ENCODE peak calls at places on chromosomes 4 and X, in eight cellular contexts. O is WERI-Rb-1, L is MM.1S, C is suprapubic skin, E is bronchial epithelial cell, G is astrocyte of the spinal cord, Q is GM20000, D is nephron progenitor cell. F is an unnamed sample.

GRCh38 chrX:132776486-132777210 is 181.8 kb downstream of the HS6ST2 start:
- DNase-seq in E (no peak), Q (no peak), L (no peak), C (no peak), G (no peak), D (no peak), O (no peak), F (no peak)

GRCh38 chr4:116275006-116275405 is 810.4 kb downstream of the TRAM1L1 start:
- DNase-seq in E (no peak), Q (no peak), G (no peak), O (no peak), L (no peak), D (no peak), C (no peak), F (no peak)

GRCh38 chrX:18701621-18702361 is 5.7 kb upstream of the PPEF1 start:
- DNase-seq in L (no peak), C (no peak), E (peak), G (peak), O (no peak), Q (no peak), D (no peak), F (no peak)

GRCh38 chr4:78768447-78769177 is 7.5 kb upstream of the BMP2K start:
- DNase-seq in O (no peak), C (no peak), L (no peak), Q (no peak), D (no peak), G (no peak), E (peak), F (no peak)

GRCh38 chr4:31360786-31361185 is 640.6 kb downstream of the PCDH7 start:
- DNase-seq in D (no peak), C (no peak), G (peak), O (no peak), E (peak), L (no peak), Q (no peak), F (no peak)

GRCh38 chr4:663438-664428 is 10.3 kb downstream of the ATP5ME start:
- DNase-seq in C (no peak), Q (peak), D (peak), G (no peak), L (no peak), O (peak), E (no peak), F (no peak)

GRCh38 chr4:7411896-7412585 is 22.7 kb downstream of the PSAPL1 start:
- DNase-seq in E (no peak), D (no peak), C (peak), Q (no peak), O (peak), G (no peak), L (no peak), F (no peak)

GRCh38 chrX:20215565-20215964 is 51.1 kb downstream of the RPS6KA3 start:
- DNase-seq in C (no peak), G (no peak), D (no peak), E (no peak), L (no peak), O (no peak), Q (no peak), F (no peak)

GRCh38 chr4:95304898-95305297 is 243.9 kb downstream of the UNC5C start:
- DNase-seq in C (no peak), O (no peak), G (peak), D (no peak), E (peak), Q (no peak), L (no peak), F (peak)

GRCh38 chrX:151680805-151681204 is 14.5 kb upstream of the PRRG3 start:
- DNase-seq in C (no peak), Q (peak), E (peak), L (peak), G (peak), D (peak), O (peak), F (no peak)

GRCh38 chr4:61468091-61468720 is 268.1 kb downstream of the ADGRL3 start:
- DNase-seq in Q (no peak), D (no peak), L (no peak), O (no peak), G (peak), E (peak), C (no peak), F (peak)

GRCh38 chrX:135520553-135521404 is at the start of gene INTS6L:
- DNase-seq in D (peak), E (peak), Q (peak), L (peak), C (peak), G (peak), O (peak), F (peak)

DNA sequence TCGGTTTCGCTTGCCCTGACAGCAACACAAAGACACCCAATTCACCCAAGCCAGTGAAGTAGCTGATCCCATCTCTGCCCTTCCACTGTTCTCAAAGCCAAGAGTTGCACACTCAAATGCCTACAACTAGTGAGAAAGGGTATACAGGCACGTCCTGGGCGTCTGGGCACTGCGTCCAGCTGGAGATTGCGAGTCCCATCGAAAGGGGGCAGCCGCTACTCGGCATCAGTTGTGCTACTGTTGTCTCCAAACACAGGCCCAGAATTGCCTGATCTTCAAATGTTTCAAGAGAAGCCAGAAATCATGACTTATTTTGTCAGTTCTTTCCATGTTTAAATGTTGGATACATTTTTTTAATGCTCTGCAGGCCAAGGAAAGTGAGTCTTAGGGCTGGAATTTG is 487.8 kb downstream of the BCOR start:
- DNase-seq in E (no peak), Q (no peak), O (no peak), G (no peak), D (no peak), L (no peak), C (no peak), F (no peak)
- TF ChIP-seq CTCF in E (no peak), Q (no peak), O (no peak), G (no peak), D (no peak), L (no peak), C (no peak), F (no peak)

GRCh38 chr4:153465922-153466636 is at the start of gene TMEM131L:
- DNase-seq in Q (peak), O (peak), L (peak), C (no peak), G (peak), E (no peak), D (peak), F (no peak)
- TF ChIP-seq CTCF in Q (peak), O (peak), L (no peak), C (no peak), G (peak), E (no peak), D (no peak), F (no peak)

GRCh38 chr4:103329642-103330041 is 131.5 kb upstream of the CENPE start:
- DNase-seq in C (no peak), G (no peak), E (no peak), L (no peak), Q (no peak), O (no peak), D (no peak), F (no peak)
- TF ChIP-seq CTCF in C (no peak), G (no peak), E (no peak), L (no peak), Q (no peak), O (no peak), D (no peak), F (no peak)

GRCh38 chr4:20185103-20185502 is 66.6 kb upstream of the SLIT2 start:
- DNase-seq in C (no peak), D (no peak), G (no peak), O (no peak), E (no peak), L (no peak), Q (no peak), F (no peak)
- TF ChIP-seq CTCF in C (no peak), D (no peak), G (no peak), O (no peak), E (no peak), L (no peak), Q (no peak), F (no peak)

DNA sequence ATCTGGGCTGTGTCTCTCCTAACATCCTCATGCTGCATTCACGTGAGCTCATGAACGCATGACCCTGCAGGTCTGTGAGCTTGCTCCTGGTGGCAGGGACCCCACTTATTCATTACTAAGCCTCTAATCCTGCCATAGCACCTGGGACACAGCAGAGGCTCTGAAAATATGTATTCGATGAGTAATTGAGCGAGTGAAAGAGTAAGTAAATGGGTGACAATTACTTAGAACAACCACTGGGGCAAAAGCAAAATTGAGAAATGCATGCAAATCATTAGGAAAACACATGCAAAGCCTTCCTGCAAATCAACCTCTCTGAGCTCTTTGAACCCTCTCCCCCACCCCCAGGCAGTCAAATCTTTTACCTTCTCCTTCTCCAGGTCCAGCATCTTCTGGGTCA is 23.6 kb upstream of the C4orf50 start:
- DNase-seq in L (no peak), G (no peak), E (no peak), C (no peak), Q (no peak), O (no peak), D (no peak), F (no peak)
- TF ChIP-seq CTCF in L (no peak), G (no peak), E (no peak), C (no peak), Q (no peak), O (no peak), D (no peak), F (no peak)

GRCh38 chrX:133838761-133839676 is 146.4 kb downstream of the GPC3 start:
- DNase-seq in D (peak), O (peak), E (peak), Q (peak), C (no peak), G (peak), L (peak), F (no peak)
- TF ChIP-seq CTCF in D (peak), O (peak), E (peak), Q (peak), C (peak), G (peak), L (peak), F (peak)

GRCh38 chrX:104641176-104641575 is 75.2 kb downstream of the IL1RAPL2 start:
- DNase-seq in D (no peak), E (no peak), Q (no peak), C (no peak), O (no peak), G (no peak), L (no peak), F (no peak)
- TF ChIP-seq CTCF in D (no peak), E (peak), Q (no peak), C (no peak), O (peak), G (no peak), L (no peak), F (peak)

GRCh38 chr4:10526431-10527222 is 69.4 kb upstream of the ZNF518B start:
- DNase-seq in C (no peak), L (no peak), Q (no peak), D (no peak), O (no peak), E (peak), G (no peak), F (no peak)
- TF ChIP-seq CTCF in C (no peak), L (no peak), Q (no peak), D (no peak), O (peak), E (no peak), G (no peak), F (no peak)

F was measured in retinal pigment epithelial cell.